ENCODE peak calls at places on chromosomes 7 and 10, in four cellular contexts. V is heart right ventricle; B is right lobe of liver; O is CD4-positive, alpha-beta T cell. G is an unnamed sample.

GRCh38 chr7:149284343-149284742 is 22.3 kb downstream of the ZNF783 start:
- DNase-seq in B (no peak), O (peak; percentile 39), V (no peak), G (no peak)

GRCh38 chr10:106560925-106561640 is 603.4 kb downstream of the SORCS1 start:
- DNase-seq in O (no peak), V (no peak), B (no peak), G (no peak)

GRCh38 chr7:102439963-102440795 is 6.8 kb downstream of the ORAI2 start:
- DNase-seq in V (peak; percentile 76), B (no peak), O (no peak), G (no peak)

GRCh38 chr7:45104844-45105587 is 6.5 kb downstream of the TBRG4 start:
- DNase-seq in B (no peak), V (no peak), O (no peak), G (no peak)

GRCh38 chr7:37901890-37902524 is 14.6 kb downstream of the SFRP4 start:
- DNase-seq in V (no peak), O (no peak), B (no peak), G (no peak)

GRCh38 chr10:47453435-47454293 is 30.3 kb downstream of the ANXA8 start:
- DNase-seq in B (no peak), O (no peak), V (no peak), G (no peak)

GRCh38 chr10:46516660-46517416 is 39.6 kb downstream of the GPRIN2 start:
- DNase-seq in V (no peak), B (peak; percentile 48), O (no peak), G (no peak)

GRCh38 chr10:124240721-124241350 is 147.4 kb upstream of the CHST15 start:
- DNase-seq in V (no peak), O (no peak), B (no peak), G (no peak)

GRCh38 chr10:43255644-43256431 is 11.0 kb downstream of the RASGEF1A start:
- DNase-seq in O (no peak), V (no peak), B (no peak), G (no peak)

GRCh38 chr7:131591674-131592328 is 35.4 kb upstream of the PODXL start:
- DNase-seq in V (no peak), O (no peak), B (no peak), G (no peak)

GRCh38 chr7:17849504-17849903 is 90.8 kb downstream of the SNX13 start:
- DNase-seq in B (no peak), O (no peak), V (no peak), G (no peak)

GRCh38 chr10:113056468-113057021 is 106.5 kb downstream of the TCF7L2 start:
- DNase-seq in V (no peak), O (no peak), B (no peak), G (no peak)

GRCh38 chr7:21054427-21055133 is 267.9 kb upstream of the SP8 start:
- DNase-seq in O (no peak), V (no peak), B (no peak), G (no peak)

GRCh38 chr7:143884276-143884977 is 17.5 kb downstream of the TCAF1 start:
- DNase-seq in V (no peak), B (no peak), O (no peak), G (no peak)

GRCh38 chr7:143885951-143886350 is 16.0 kb downstream of the TCAF1 start:
- DNase-seq in V (no peak), O (no peak), B (peak; percentile 47), G (no peak)

GRCh38 chr7:143882611-143883078 is 19.3 kb downstream of the TCAF1 start:
- DNase-seq in O (no peak), B (peak; percentile 84), V (peak; percentile 85), G (peak; percentile 34)

GRCh38 chr7:143887078-143887477 is 14.9 kb downstream of the TCAF1 start:
- DNase-seq in O (no peak), V (no peak), B (no peak), G (no peak)

GRCh38 chr7:143884978-143885559 is 16.9 kb downstream of the TCAF1 start:
- DNase-seq in B (peak; percentile 45), O (no peak), V (peak; percentile 30), G (peak; percentile 41)
- H3K27ac ChIP-seq in B (no peak overlapping the region), O (no peak overlapping the region), V (no peak overlapping the region), G (peak overlapping the region; percentile 55)

GRCh38 chr10:870564-871166 is 60.8 kb downstream of the LARP4B start:
- DNase-seq in O (no peak), V (no peak), B (no peak), G (no peak)
- H3K27ac ChIP-seq in O (no peak overlapping the region), V (peak overlapping the region; percentile 72), B (peak overlapping the region; percentile 69), G (no peak overlapping the region)

DNA sequence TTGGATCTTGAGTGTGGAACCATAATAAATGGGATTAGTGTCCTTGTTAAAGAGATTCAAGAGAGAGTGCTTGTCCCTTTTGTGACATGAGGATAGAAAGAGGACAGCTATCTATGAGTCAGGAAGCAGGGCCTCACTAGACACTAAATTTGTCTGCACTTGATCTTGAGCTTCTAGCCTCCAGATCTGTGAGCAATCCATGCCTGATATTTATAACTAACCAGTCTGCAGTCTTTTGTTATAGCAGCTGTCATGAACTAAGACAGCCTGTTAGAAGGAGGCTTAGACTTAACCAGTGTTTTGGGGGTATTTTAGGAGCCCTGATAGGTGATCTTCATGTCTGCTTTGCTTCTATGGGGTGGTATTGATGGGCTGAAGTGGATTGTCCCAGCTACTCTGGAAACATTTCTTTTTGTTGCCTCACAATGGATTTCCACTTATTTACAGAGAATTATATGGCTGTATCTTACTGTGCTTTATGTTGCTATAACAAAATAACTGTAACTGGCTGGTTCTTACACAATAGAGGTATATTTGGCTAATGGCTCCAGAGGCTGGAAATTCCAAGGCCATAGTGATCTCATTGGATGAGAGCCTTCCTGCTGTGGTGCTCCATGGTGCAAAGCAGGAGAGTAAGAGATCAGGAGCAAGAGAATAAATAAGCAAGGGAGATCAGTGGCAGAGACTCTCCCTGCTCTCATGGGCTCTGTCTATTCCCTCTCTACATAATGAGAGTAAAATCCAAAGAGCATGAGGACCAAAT is 23.4 kb upstream of the AKR1C3 start:
- DNase-seq in V (no peak), O (no peak), B (no peak), G (no peak)
- H3K27ac ChIP-seq in V (peak overlapping the region; percentile 77), O (no peak overlapping the region), B (peak overlapping the region; percentile 92), G (peak overlapping the region; percentile 85)

GRCh38 chr7:154627571-154628290 is 375.2 kb downstream of the PAXIP1 start:
- DNase-seq in V (no peak), B (no peak), O (no peak), G (no peak)

GRCh38 chr7:154631162-154631561 is 371.8 kb downstream of the PAXIP1 start:
- DNase-seq in V (no peak), B (no peak), O (no peak), G (no peak)

GRCh38 chr7:154638286-154638685 is 364.6 kb downstream of the PAXIP1 start:
- DNase-seq in O (no peak), V (no peak), B (no peak), G (no peak)

DNA sequence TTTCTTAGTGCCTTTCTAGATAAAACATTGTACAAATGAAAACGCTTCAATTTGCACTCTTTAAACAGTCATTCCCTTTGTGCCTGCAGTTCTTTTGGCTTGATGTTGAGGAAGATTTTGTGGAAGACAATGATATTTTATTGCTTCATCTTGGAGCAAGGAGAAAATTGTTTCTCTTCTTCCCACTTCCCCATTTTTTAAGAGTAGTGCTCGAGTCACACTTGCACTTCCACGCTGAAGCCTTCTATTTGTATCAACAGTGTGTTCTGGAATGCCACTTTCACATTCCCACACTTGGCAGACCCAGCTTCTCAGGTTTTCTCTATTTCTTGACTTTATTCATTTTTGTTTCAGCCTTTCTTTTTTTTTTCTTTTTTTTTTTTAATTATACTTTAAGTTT is 369.3 kb downstream of the PAXIP1 start:
- DNase-seq in V (no peak), B (no peak), O (no peak), G (no peak)
- H3K27ac ChIP-seq in V (no peak overlapping the region), B (no peak overlapping the region), O (no peak overlapping the region), G (no peak overlapping the region)